ENCODE peak calls at places on chromosomes 3 and 15, in five cellular contexts. I, P, X, G and K are unnamed samples.

GRCh38 chr15:25759421-25759820 is 103.7 kb downstream of the ATP10A start:
- DNase-seq in X (no peak), G (no peak), P (no peak), I (no peak), K (no peak)

GRCh38 chr3:197518794-197519451 is 36.8 kb downstream of the BDH1 start:
- DNase-seq in G (no peak), X (no peak), P (no peak), I (no peak), K (no peak)

GRCh38 chr3:193830791-193831191 is 237.8 kb downstream of the OPA1 start:
- DNase-seq in X (no peak), P (no peak), I (no peak), G (no peak), K (no peak)

GRCh38 chr3:189267981-189268613 is 96.3 kb downstream of the TPRG1 start:
- DNase-seq in P (no peak), G (peak), X (peak), I (no peak), K (no peak)

GRCh38 chr3:189714991-189715961 is 84.1 kb downstream of the TP63 start:
- DNase-seq in P (no peak), X (peak), I (no peak), G (no peak), K (no peak)

GRCh38 chr15:66390670-66391069 is 4.0 kb downstream of the MAP2K1 start:
- DNase-seq in P (no peak), I (no peak), G (no peak), X (no peak), K (peak)

GRCh38 chr15:100728371-100729201 is 126.2 kb downstream of the ASB7 start:
- DNase-seq in I (no peak), X (no peak), G (no peak), P (no peak), K (no peak)

GRCh38 chr3:114709102-114709501 is 415.3 kb downstream of the TIGIT start:
- DNase-seq in G (no peak), P (no peak), I (no peak), X (peak), K (no peak)

GRCh38 chr3:9808345-9809037 is 1.6 kb upstream of the TTLL3 start:
- DNase-seq in G (peak), P (no peak), X (peak), I (no peak), K (no peak)

GRCh38 chr3:128378631-128379347 is 87.9 kb downstream of the DNAJB8 start:
- DNase-seq in X (peak), P (peak), I (peak), G (no peak), K (no peak)

GRCh38 chr3:66997560-66998074 is 490 bp upstream of the KBTBD8 start:
- DNase-seq in G (no peak), X (no peak), I (no peak), P (peak), K (peak)

GRCh38 chr3:58626841-58627579 is 39.6 kb downstream of the FAM3D start:
- DNase-seq in X (no peak), P (no peak), I (no peak), G (no peak), K (no peak)

GRCh38 chr15:61404567-61404966 is 175.5 kb upstream of the RORA start:
- DNase-seq in X (no peak), I (no peak), G (no peak), P (no peak), K (no peak)

GRCh38 chr3:73385538-73385937 is 239.2 kb downstream of the PDZRN3 start:
- DNase-seq in I (no peak), G (no peak), P (no peak), X (no peak), K (no peak)

GRCh38 chr15:37902126-37902525 is 32.3 kb upstream of the TMCO5A start:
- DNase-seq in X (no peak), G (no peak), P (no peak), I (no peak), K (no peak)

GRCh38 chr3:171323934-171324535 is 136.2 kb downstream of the TNIK start:
- DNase-seq in X (peak), P (no peak), G (no peak), I (no peak), K (no peak)

DNA sequence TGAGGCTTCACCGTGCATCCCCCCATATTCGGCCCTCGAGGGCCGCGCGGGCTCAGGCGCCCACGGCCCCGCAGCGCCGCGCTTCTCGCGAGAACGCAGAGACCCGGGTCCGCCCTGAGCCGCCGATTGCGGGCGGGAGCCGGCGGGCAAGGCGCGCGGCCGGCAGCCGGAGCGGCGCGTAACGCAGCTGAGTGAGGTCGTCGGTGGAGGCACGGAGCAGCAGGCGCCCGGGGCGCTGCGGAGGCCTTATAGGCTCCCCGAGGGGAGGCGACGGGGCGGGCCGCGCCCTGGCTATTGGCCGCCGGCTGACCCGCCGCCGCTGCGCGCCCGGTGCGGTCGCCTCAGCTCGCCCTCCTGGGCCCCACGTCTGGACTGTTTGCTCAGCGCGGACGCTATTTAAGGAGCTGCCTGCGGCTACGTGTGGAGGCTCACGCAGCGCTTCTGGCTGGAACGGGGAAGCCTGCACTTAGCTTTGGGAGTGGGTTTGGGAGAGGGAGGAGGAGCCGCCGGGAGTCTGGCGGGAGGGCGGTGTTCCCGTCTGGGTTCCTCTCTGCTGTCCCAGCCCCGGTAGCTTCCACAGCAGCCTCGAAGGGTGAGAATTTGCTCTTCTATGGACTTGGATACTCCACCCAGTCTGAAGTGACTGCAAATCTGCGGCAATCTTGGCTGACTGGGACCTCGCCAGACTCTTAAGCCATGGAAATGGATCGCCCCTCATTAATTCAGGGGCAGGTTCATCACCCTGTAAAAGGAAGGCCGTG is at the start of gene PLOD2:
- DNase-seq in I (peak), P (peak), X (peak), G (peak), K (no peak)
- TF ChIP-seq CTCF in I (no peak), P (peak), X (no peak), G (no peak), K (no peak)

DNA sequence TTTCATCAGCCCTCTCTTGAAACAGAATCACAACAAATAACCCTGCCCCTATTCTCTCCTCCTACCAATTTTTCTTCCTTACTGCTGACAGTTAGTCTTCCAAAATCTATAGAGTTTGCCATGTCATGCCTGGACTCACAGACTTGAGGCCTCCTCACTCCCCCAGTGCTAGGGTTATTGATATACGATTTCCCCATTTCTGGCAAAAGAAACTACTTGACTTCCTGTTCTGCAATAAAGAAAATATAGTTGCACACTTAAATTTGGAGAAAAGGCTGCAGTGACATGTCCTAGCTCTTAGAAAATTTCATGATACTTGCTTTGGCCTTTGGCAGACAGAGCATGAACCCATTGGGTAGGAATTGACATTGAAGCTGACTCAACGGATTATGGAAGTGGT is 75.9 kb downstream of the CYP19A1 start:
- DNase-seq in X (no peak), G (no peak), I (no peak), P (no peak), K (no peak)
- TF ChIP-seq CTCF in X (no peak), G (no peak), I (no peak), P (no peak), K (no peak)

GRCh38 chr3:196388946-196389345 is 43.3 kb downstream of the UBXN7 start:
- DNase-seq in I (no peak), G (no peak), P (no peak), X (peak), K (no peak)
- TF ChIP-seq CTCF in I (no peak), G (no peak), P (no peak), X (no peak), K (no peak)

DNA sequence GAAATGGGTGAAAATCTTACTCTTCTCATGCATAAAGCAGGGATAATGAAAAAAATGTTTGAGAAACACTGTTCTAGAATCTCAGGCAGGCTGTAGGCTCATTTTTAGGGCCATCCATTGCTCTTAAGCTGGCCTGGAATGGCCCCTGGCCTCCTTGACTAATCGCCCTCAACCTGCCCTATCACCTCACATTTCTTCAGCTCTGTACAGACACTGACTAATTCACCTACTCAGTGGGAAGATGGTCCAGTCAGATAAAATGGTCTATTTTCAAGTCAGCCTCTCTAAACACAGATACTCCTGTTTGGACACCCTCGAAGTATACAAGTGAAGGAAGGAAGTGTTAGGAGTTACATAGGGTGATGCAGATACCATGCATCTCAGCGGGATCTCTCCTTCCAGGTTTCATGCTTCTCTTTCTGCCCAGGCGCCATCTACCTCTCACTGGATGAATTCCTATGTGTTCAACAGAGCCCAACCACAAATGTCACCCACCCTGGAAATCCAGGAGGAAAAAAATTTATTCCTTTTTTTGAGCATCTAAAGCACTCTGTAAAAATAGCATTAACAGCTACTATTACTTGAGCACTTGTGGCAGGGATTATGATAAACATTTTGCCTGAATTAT is 12.1 kb downstream of the FMN1 start:
- DNase-seq in G (no peak), X (no peak), I (no peak), P (no peak), K (no peak)
- TF ChIP-seq CTCF in G (no peak), X (no peak), I (no peak), P (no peak), K (no peak)

GRCh38 chr3:160643994-160644393 is 33.0 kb upstream of the ARL14 start:
- DNase-seq in I (no peak), P (no peak), G (no peak), X (no peak), K (no peak)
- TF ChIP-seq CTCF in I (no peak), P (no peak), G (peak), X (no peak), K (no peak)

GRCh38 chr3:195909645-195910498 is 1.5 kb upstream of the TNK2 start:
- DNase-seq in P (peak), I (peak), X (peak), G (peak), K (peak)
- TF ChIP-seq CTCF in P (no peak), I (no peak), X (no peak), G (no peak), K (no peak)

GRCh38 chr3:70550723-70551319 is 238.4 kb upstream of the MDFIC2 start:
- DNase-seq in X (peak), G (peak), P (peak), I (peak), K (peak)
- TF ChIP-seq CTCF in X (peak), G (peak), P (peak), I (peak), K (peak)